ENCODE peak calls at places on chromosomes 12 and 14, in ten cellular contexts. A is fibroblast of lung; G is T47D; E is NCI-H1930; P is NCI-H1092 treated with DMSO at 0.1 percent for 48 hours; M is cardiac muscle cell; K is stimulated activated CD8-positive, alpha-beta memory T cell treated with anti-CD3 and anti-CD28 coated beads, Interleukin-12 subunit alpha, Interleukin-12 subunit beta, amount 100 ng/mL, for 4 hours; T is GM12892; Y is naive B cell; D is esophagus squamous epithelium. J is an unnamed sample.

GRCh38 chr14:100546051-100546443 is 41.2 kb downstream of the BEGAIN start:
- DNase-seq in E (no peak), T (peak; percentile 61), K (no peak), Y (peak; percentile 10), A (no peak), D (no peak), G (peak; percentile 73), P (no peak), M (peak; percentile 28), J (peak; percentile 33)

GRCh38 chr12:68631177-68631576 is 20.5 kb downstream of the RAP1B start:
- DNase-seq in D (no peak), G (no peak), K (no peak), P (no peak), E (no peak), M (peak; percentile 27), Y (no peak), A (no peak), T (no peak), J (no peak)

GRCh38 chr12:67202344-67203012 is 66.7 kb upstream of the CAND1 start:
- DNase-seq in M (no peak), Y (no peak), G (no peak), E (no peak), A (no peak), T (no peak), K (no peak), P (no peak), D (no peak), J (no peak)

GRCh38 chr12:56763753-56764657 is 881 bp downstream of the HSD17B6 start:
- DNase-seq in T (no peak), G (no peak), P (no peak), K (no peak), M (peak; percentile 45), Y (no peak), A (peak; percentile 31), E (no peak), D (no peak), J (no peak)

GRCh38 chr12:109744991-109745942 is 31.6 kb downstream of the FAM222A start:
- DNase-seq in T (no peak), M (peak; percentile 5), D (no peak), K (no peak), P (no peak), A (peak; percentile 15), E (no peak), Y (no peak), G (no peak), J (no peak)

GRCh38 chr12:16675438-16675837 is 69.5 kb upstream of the LMO3 start:
- DNase-seq in K (no peak), A (no peak), D (no peak), P (no peak), M (no peak), Y (no peak), E (no peak), T (no peak), G (no peak), J (no peak)

GRCh38 chr14:69582207-69582606 is 7.5 kb upstream of the CCDC177 start:
- DNase-seq in T (no peak), P (no peak), Y (no peak), A (peak; percentile 23), G (no peak), K (no peak), M (peak; percentile 29), D (no peak), E (no peak), J (no peak)

GRCh38 chr14:33655421-33655820 is 295.5 kb downstream of the EGLN3 start:
- DNase-seq in D (no peak), Y (no peak), M (no peak), G (no peak), K (no peak), E (no peak), P (no peak), A (no peak), T (no peak), J (no peak)

GRCh38 chr12:57483466-57483865 is 3.8 kb upstream of the ARHGAP9 start:
- DNase-seq in A (no peak), Y (no peak), G (no peak), T (no peak), P (no peak), M (peak; percentile 66), D (no peak), K (no peak), E (no peak), J (no peak)

J was measured in NCI-H82.